ENCODE peak calls at places on chromosomes 11 and 22, in five cellular contexts. D is iris pigment epithelial cell, Z is COR-L47, C is NAMALWA, Q is colonic mucosa. K is an unnamed sample.

GRCh38 chr11:57288771-57289579 is 35.8 kb downstream of the TNKS1BP1 start:
- DNase-seq in D (peak; percentile 91), Z (peak; percentile 20), C (no peak), Q (peak; percentile 72), K (no peak)

GRCh38 chr11:15655552-15655951 is 540.8 kb downstream of the INSC start:
- DNase-seq in D (no peak), Z (no peak), C (no peak), Q (no peak), K (no peak)

GRCh38 chr22:23781533-23781932 is 5.2 kb upstream of the SMARCB1 start:
- DNase-seq in D (peak; percentile 42), Z (no peak), C (no peak), Q (no peak), K (no peak)

GRCh38 chr11:62664405-62665074 is 470 bp downstream of the C11orf98 start:
- DNase-seq in D (peak; percentile 58), Z (peak; percentile 57), C (peak; percentile 84), Q (peak; percentile 50), K (peak; percentile 75)

GRCh38 chr11:67610302-67610868 is 3.6 kb downstream of the NDUFV1 start:
- DNase-seq in D (no peak), Z (no peak), C (no peak), Q (no peak), K (no peak)

GRCh38 chr11:118618115-118618990 is 10.9 kb downstream of the PHLDB1 start:
- DNase-seq in D (peak; percentile 85), Z (no peak), C (no peak), Q (peak; percentile 55), K (no peak)

GRCh38 chr22:28989035-28989464 is 72.6 kb downstream of the C22orf31 start:
- DNase-seq in D (peak; percentile 10), Z (no peak), C (no peak), Q (no peak), K (no peak)

GRCh38 chr11:111733655-111734088 is 32.5 kb downstream of the PPP2R1B start:
- DNase-seq in D (no peak), Z (no peak), C (no peak), Q (no peak), K (no peak)

GRCh38 chr11:13955971-13956421 is 6.5 kb upstream of the SPON1 start:
- DNase-seq in D (peak; percentile 65), Z (peak; percentile 24), C (peak; percentile 69), Q (peak; percentile 69), K (peak; percentile 20)

GRCh38 chr11:73260127-73260457 is 12.0 kb upstream of the P2RY6 start:
- DNase-seq in D (no peak), Z (no peak), C (no peak), Q (no peak), K (no peak)

GRCh38 chr11:130001491-130002351 is 914 bp downstream of the PRDM10 start:
- DNase-seq in D (peak; percentile 36), Z (peak; percentile 13), C (peak; percentile 52), Q (peak; percentile 53), K (peak; percentile 35)

GRCh38 chr11:68373810-68374501 is 61.6 kb downstream of the LRP5 start:
- DNase-seq in D (peak; percentile 34), Z (no peak), C (no peak), Q (peak; percentile 65), K (no peak)

GRCh38 chr11:75468534-75469340 is 35.7 kb upstream of the KLHL35 start:
- DNase-seq in D (peak; percentile 87), Z (no peak), C (no peak), Q (no peak), K (no peak)

GRCh38 chr11:88377151-88377550 is 39.6 kb upstream of the CTSC start:
- DNase-seq in D (peak; percentile 44), Z (peak; percentile 46), C (no peak), Q (no peak), K (no peak)

GRCh38 chr11:114134870-114135269 is 75.4 kb downstream of the ZBTB16 start:
- DNase-seq in D (peak; percentile 93), Z (no peak), C (no peak), Q (no peak), K (no peak)

GRCh38 chr11:44032304-44033085 is 15.3 kb upstream of the ACCSL start:
- DNase-seq in D (peak; percentile 25), Z (no peak), C (no peak), Q (no peak), K (no peak)

GRCh38 chr11:95688501-95689222 is 100.9 kb downstream of the FAM76B start:
- DNase-seq in D (no peak), Z (no peak), C (no peak), Q (no peak), K (no peak)

GRCh38 chr11:103806130-103806900 is 230.1 kb upstream of the DDI1 start:
- DNase-seq in D (peak; percentile 95), Z (no peak), C (no peak), Q (no peak), K (no peak)

GRCh38 chr22:28952857-28953256 is 69.5 kb downstream of the ZNRF3 start:
- DNase-seq in D (peak; percentile 83), Z (no peak), C (no peak), Q (no peak), K (no peak)

GRCh38 chr11:62710001-62710345 is 2.5 kb downstream of the GNG3 start:
- DNase-seq in D (peak; percentile 52), Z (no peak), C (peak; percentile 56), Q (peak; percentile 45), K (no peak)

GRCh38 chr11:30788849-30789248 is 202.7 kb upstream of the MPPED2 start:
- DNase-seq in D (no peak), Z (no peak), C (no peak), Q (no peak), K (no peak)

GRCh38 chr11:12799373-12799835 is 125.2 kb downstream of the TEAD1 start:
- DNase-seq in D (no peak), Z (no peak), C (no peak), Q (no peak), K (no peak)

GRCh38 chr22:20237480-20238440 is 30.4 kb downstream of the RTN4R start:
- DNase-seq in D (no peak), Z (peak; percentile 12), C (no peak), Q (no peak), K (no peak)

GRCh38 chr11:93481696-93482095 is 61.5 kb downstream of the SMCO4 start:
- DNase-seq in D (no peak), Z (no peak), C (no peak), Q (no peak), K (no peak)

GRCh38 chr22:45263790-45264269 is 20.9 kb upstream of the UPK3A start:
- DNase-seq in D (peak; percentile 83), Z (no peak), C (no peak), Q (peak; percentile 63), K (peak; percentile 35)

GRCh38 chr11:69696749-69697488 is 6.9 kb downstream of the FGF19 start:
- DNase-seq in D (no peak), Z (no peak), C (no peak), Q (no peak), K (no peak)

GRCh38 chr22:43631846-43632245 is 180.3 kb downstream of the EFCAB6 start:
- DNase-seq in D (no peak), Z (no peak), C (no peak), Q (no peak), K (no peak)

GRCh38 chr22:27755521-27756211 is 45.9 kb downstream of the MN1 start:
- DNase-seq in D (no peak), Z (no peak), C (no peak), Q (no peak), K (no peak)

GRCh38 chr11:111798279-111798678 is 32.1 kb upstream of the PPP2R1B start:
- DNase-seq in D (no peak), Z (no peak), C (no peak), Q (no peak), K (no peak)

K was measured in germinal center.